ENCODE peak calls at places on chromosomes 4 and X, in seven cellular contexts. Q, I, T, L, C, Y and Z are unnamed samples.

GRCh38 chrX:110317820-110318663 is at the start of gene AMMECR1:
- DNase-seq in Q (peak; percentile 80), I (peak; percentile 63), T (peak; percentile 86), L (peak; percentile 86), C (peak; percentile 95), Y (peak; percentile 91), Z (peak; percentile 60)

GRCh38 chr4:185096032-185096653 is 46.9 kb upstream of the SLC25A4 start:
- DNase-seq in Q (no peak), I (peak; percentile 33), T (no peak), L (peak; percentile 20), C (peak; percentile 83), Y (no peak), Z (no peak)

GRCh38 chrX:1351981-1352714 is 15.6 kb downstream of the IL3RA start:
- DNase-seq in Q (no peak), I (no peak), T (peak; percentile 32), L (no peak), C (no peak), Y (no peak), Z (no peak)

GRCh38 chr4:101346312-101346561 is 1.1 kb downstream of the PPP3CA start:
- DNase-seq in Q (no peak), I (no peak), T (no peak), L (no peak), C (peak; percentile 71), Y (no peak), Z (no peak)

GRCh38 chrX:134868766-134869495 is 121.9 kb upstream of the SMIM10 start:
- DNase-seq in Q (no peak), I (peak; percentile 77), T (no peak), L (no peak), C (peak; percentile 79), Y (no peak), Z (no peak)

GRCh38 chr4:82785248-82786003 is 13.2 kb downstream of the SCD5 start:
- DNase-seq in Q (no peak), I (peak; percentile 94), T (no peak), L (peak; percentile 53), C (peak; percentile 86), Y (no peak), Z (no peak)

GRCh38 chrX:129600981-129601424 is 53.8 kb downstream of the APLN start:
- DNase-seq in Q (no peak), I (peak; percentile 27), T (no peak), L (no peak), C (peak; percentile 85), Y (no peak), Z (peak; percentile 75)

GRCh38 chrX:55524487-55524886 is 34.8 kb upstream of the USP51 start:
- DNase-seq in Q (no peak), I (no peak), T (no peak), L (no peak), C (no peak), Y (no peak), Z (no peak)

DNA sequence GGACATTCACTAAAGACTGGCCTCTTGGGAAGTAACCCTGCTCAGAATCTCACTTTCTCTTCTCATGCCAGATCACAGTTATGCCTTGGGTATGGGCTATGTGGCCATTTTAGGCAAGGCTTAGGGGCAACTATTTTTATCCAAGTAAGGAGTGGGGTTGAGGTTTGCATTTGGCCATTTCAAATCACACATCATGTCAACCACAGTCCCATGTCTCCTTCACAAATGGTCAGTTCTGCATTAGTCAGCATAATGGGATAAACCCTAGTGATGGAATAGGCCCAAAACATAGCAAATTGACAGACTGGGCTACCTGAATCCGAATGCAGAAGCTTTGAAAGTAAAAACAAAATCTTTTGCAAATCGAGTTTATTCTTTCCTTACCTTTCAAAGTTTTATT is 827 bp upstream of the RTL3 start:
- DNase-seq in Q (no peak), I (no peak), T (no peak), L (no peak), C (no peak), Y (no peak), Z (no peak)
- H3K4me3 ChIP-seq in Q (no peak overlapping the region), I (no peak overlapping the region), T (no peak overlapping the region), L (no peak overlapping the region), C (no peak overlapping the region), Y (no peak overlapping the region), Z (no peak overlapping the region)

DNA sequence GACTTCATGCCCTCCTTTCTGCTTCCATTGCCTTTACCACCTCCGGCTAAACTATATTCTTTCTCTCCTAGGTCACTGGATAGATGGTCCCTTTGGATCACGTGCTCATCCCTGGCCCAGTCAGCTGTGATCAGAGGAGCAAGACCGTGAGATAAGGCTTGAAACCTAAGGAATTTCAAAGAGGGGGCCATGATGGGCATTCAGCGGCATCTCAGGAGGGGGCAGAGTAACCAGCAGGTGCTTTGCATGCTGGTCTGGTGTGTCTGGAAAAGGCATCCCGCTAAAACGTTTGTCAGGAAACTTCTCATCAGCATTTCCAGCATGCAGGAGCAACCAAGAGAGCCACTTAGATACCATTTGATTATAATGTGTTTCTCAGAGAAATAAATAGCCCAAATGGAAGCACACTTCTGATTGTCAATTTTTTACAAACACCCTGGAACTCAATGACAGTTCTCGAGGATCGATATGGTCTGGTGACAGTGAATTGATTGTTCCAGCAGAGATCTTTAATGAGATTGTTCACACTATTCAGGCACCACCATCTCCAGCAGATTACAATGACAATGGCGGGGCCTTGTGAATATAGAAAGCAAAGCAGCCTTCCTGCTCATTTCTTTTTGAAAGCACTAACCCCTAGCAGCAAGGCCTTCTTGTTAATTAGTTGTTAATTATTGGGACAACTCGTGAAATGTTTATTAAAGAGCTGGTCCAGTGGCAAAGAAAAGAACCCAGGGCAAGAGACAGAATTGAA is 327.1 kb downstream of the PTTG2 start:
- DNase-seq in Q (no peak), I (no peak), T (no peak), L (no peak), C (no peak), Y (no peak), Z (peak; percentile 36)
- H3K4me3 ChIP-seq in Q (no peak overlapping the region), I (no peak overlapping the region), T (no peak overlapping the region), L (no peak overlapping the region), C (no peak overlapping the region), Y (no peak overlapping the region), Z (no peak overlapping the region)

GRCh38 chr4:39937683-39938268 is 39.9 kb downstream of the PDS5A start:
- DNase-seq in Q (no peak), I (no peak), T (no peak), L (no peak), C (no peak), Y (no peak), Z (no peak)

GRCh38 chr4:39932776-39933402 is 44.8 kb downstream of the PDS5A start:
- DNase-seq in Q (no peak), I (no peak), T (no peak), L (no peak), C (no peak), Y (no peak), Z (no peak)

GRCh38 chr4:39936565-39937418 is 40.9 kb downstream of the PDS5A start:
- DNase-seq in Q (no peak), I (no peak), T (no peak), L (no peak), C (peak; percentile 23), Y (no peak), Z (no peak)

GRCh38 chr4:39931441-39931901 is 46.2 kb downstream of the PDS5A start:
- DNase-seq in Q (no peak), I (no peak), T (no peak), L (no peak), C (no peak), Y (no peak), Z (no peak)

DNA sequence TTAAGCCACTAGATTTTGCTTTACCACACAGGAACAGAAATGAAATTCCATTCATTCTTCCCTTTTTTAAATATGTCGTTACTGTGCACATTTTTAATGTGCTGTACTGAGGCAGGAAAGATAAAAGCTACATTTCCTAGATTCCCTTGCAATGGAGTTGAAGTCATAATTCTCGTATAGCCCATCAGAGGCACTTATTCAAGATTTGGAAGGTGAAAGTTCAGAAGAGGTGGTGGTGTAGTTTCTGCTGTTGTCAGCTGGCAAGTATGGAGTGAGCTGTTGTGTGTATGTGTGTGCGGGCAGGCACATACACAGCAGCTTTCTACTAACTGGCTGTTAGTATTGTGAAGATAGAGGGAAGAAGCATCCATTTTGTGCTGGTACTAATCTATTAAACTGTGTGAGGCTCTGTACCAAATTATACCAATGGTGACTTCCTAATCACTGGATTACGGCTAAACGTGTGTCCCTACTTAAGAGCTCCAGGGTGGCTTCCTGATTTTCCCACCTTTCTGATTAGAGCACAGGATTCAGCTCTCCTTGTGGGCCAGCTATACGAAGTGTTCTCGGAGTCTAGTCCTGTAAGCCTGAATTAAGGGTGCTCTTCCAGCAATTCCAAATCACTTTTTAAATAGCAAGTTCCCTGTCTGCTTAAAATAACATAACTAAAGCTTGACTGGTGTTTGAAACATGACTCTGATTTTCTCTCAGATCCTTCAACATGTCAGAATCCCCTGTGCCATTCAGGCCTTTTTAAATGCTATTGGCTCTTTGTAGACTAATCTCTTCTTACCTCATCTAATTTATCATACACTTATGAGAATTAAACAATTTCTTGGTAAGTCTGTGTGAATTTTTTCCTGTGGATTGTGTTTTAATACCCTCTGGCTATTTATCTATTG is 43.8 kb downstream of the PDS5A start:
- DNase-seq in Q (no peak), I (peak; percentile 41), T (no peak), L (no peak), C (peak; percentile 21), Y (no peak), Z (no peak)
- H3K4me3 ChIP-seq in Q (no peak overlapping the region), I (no peak overlapping the region), T (no peak overlapping the region), L (no peak overlapping the region), C (peak overlapping the region; percentile 11), Y (no peak overlapping the region), Z (no peak overlapping the region)

GRCh38 chr4:151745727-151746231 is 15.0 kb downstream of the GATB start:
- DNase-seq in Q (no peak), I (no peak), T (no peak), L (no peak), C (peak; percentile 72), Y (no peak), Z (no peak)

GRCh38 chr4:151739118-151739517 is 21.7 kb downstream of the GATB start:
- DNase-seq in Q (no peak), I (no peak), T (no peak), L (no peak), C (no peak), Y (no peak), Z (no peak)

GRCh38 chr4:151743128-151743854 is 17.5 kb downstream of the GATB start:
- DNase-seq in Q (no peak), I (no peak), T (no peak), L (no peak), C (no peak), Y (no peak), Z (no peak)

GRCh38 chr4:151743894-151744293 is 16.9 kb downstream of the GATB start:
- DNase-seq in Q (no peak), I (no peak), T (no peak), L (no peak), C (no peak), Y (no peak), Z (no peak)

GRCh38 chr4:151744614-151745013 is 16.2 kb downstream of the GATB start:
- DNase-seq in Q (no peak), I (peak; percentile 92), T (no peak), L (peak; percentile 30), C (peak; percentile 93), Y (no peak), Z (no peak)
- H3K4me3 ChIP-seq in Q (no peak overlapping the region), I (no peak overlapping the region), T (no peak overlapping the region), L (no peak overlapping the region), C (no peak overlapping the region), Y (no peak overlapping the region), Z (no peak overlapping the region)